ENCODE peak calls at places on chromosome 6, in five cellular contexts. D is tibial artery; P is mesendoderm; A is CD8-positive, alpha-beta T cell; H is H9. O is an unnamed sample.

GRCh38 chr6:56096946-56097345 is 150.4 kb downstream of the COL21A1 start:
- DNase-seq in D (no peak), P (no peak), A (no peak), H (no peak), O (no peak)

GRCh38 chr6:142845624-142846458 is 99.1 kb downstream of the HIVEP2 start:
- DNase-seq in D (peak), P (peak), A (peak), H (peak), O (peak)

GRCh38 chr6:122567034-122567433 is 43.2 kb upstream of the PKIB start:
- DNase-seq in D (no peak), P (no peak), A (no peak), H (no peak), O (no peak)

GRCh38 chr6:16777794-16778193 is 16.5 kb upstream of the ATXN1 start:
- DNase-seq in D (no peak), P (no peak), A (no peak), H (no peak), O (no peak)

GRCh38 chr6:100573169-100573568 is 108.4 kb upstream of the SIM1 start:
- DNase-seq in D (no peak), P (peak), A (no peak), H (no peak), O (peak)

GRCh38 chr6:160054271-160054670 is 67.3 kb upstream of the SLC22A1 start:
- DNase-seq in D (no peak), P (no peak), A (no peak), H (no peak), O (no peak)

GRCh38 chr6:7633361-7633760 is 43.4 kb downstream of the SNRNP48 start:
- DNase-seq in D (no peak), P (no peak), A (no peak), H (no peak), O (no peak)

GRCh38 chr6:168206186-168206585 is 113.4 kb downstream of the DACT2 start:
- DNase-seq in D (peak), P (no peak), A (no peak), H (no peak), O (no peak)

GRCh38 chr6:137165375-137166246 is 7.8 kb downstream of the IL22RA2 start:
- DNase-seq in D (no peak), P (no peak), A (no peak), H (no peak), O (peak)

GRCh38 chr6:143368426-143368825 is 82.1 kb downstream of the ADAT2 start:
- DNase-seq in D (no peak), P (no peak), A (no peak), H (no peak), O (no peak)

GRCh38 chr6:12296255-12296573 is 6.1 kb downstream of the EDN1 start:
- DNase-seq in D (peak), P (peak), A (no peak), H (no peak), O (no peak)

GRCh38 chr6:2917801-2918495 is 14.8 kb upstream of the SERPINB9 start:
- DNase-seq in D (no peak), P (no peak), A (no peak), H (no peak), O (no peak)

GRCh38 chr6:143323729-143324465 is 126.6 kb downstream of the ADAT2 start:
- DNase-seq in D (no peak), P (no peak), A (no peak), H (no peak), O (no peak)

GRCh38 chr6:130293800-130294199 is 71.0 kb upstream of the SAMD3 start:
- DNase-seq in D (no peak), P (peak), A (no peak), H (peak), O (peak)

GRCh38 chr6:133778414-133778813 is 110.5 kb upstream of the TCF21 start:
- DNase-seq in D (no peak), P (no peak), A (no peak), H (no peak), O (no peak)

GRCh38 chr6:115643762-115644161 is 416.9 kb downstream of the FRK start:
- DNase-seq in D (no peak), P (no peak), A (no peak), H (no peak), O (no peak)

GRCh38 chr6:97064578-97064977 is 140.1 kb downstream of the KLHL32 start:
- DNase-seq in D (no peak), P (peak), A (no peak), H (peak), O (no peak)

GRCh38 chr6:2891768-2892170 is 11.3 kb downstream of the SERPINB9 start:
- DNase-seq in D (no peak), P (no peak), A (peak), H (no peak), O (peak)

GRCh38 chr6:144931172-144932035 is 646.3 kb downstream of the UTRN start:
- DNase-seq in D (no peak), P (peak), A (no peak), H (peak), O (peak)

GRCh38 chr6:41960026-41960425 is 18.4 kb upstream of the CCND3 start:
- DNase-seq in D (no peak), P (no peak), A (no peak), H (no peak), O (no peak)

GRCh38 chr6:16570946-16571345 is 190.3 kb downstream of the ATXN1 start:
- DNase-seq in D (no peak), P (no peak), A (no peak), H (no peak), O (no peak)

GRCh38 chr6:67160820-67161219 is 1453.8 kb upstream of the EYS start:
- DNase-seq in D (no peak), P (peak), A (no peak), H (no peak), O (peak)

GRCh38 chr6:107132330-107132954 is 17.1 kb upstream of the BEND3 start:
- DNase-seq in D (no peak), P (no peak), A (no peak), H (no peak), O (peak)

GRCh38 chr6:121522771-121523386 is 87.4 kb downstream of the GJA1 start:
- DNase-seq in D (no peak), P (no peak), A (no peak), H (no peak), O (no peak)

GRCh38 chr6:163419413-163420314 is 5.1 kb downstream of the QKI start:
- DNase-seq in D (no peak), P (no peak), A (no peak), H (no peak), O (no peak)

GRCh38 chr6:19337103-19337502 is 500.1 kb upstream of the ID4 start:
- DNase-seq in D (no peak), P (no peak), A (no peak), H (no peak), O (no peak)

GRCh38 chr6:153435787-153436186 is 304.7 kb upstream of the RGS17 start:
- DNase-seq in D (no peak), P (no peak), A (no peak), H (no peak), O (no peak)

GRCh38 chr6:4905858-4906257 is 98.0 kb downstream of the RPP40 start:
- DNase-seq in D (no peak), P (no peak), A (no peak), H (no peak), O (no peak)
- H3K27ac ChIP-seq in D (no peak), P (no peak), A (no peak), H (no peak), O (no peak)

DNA sequence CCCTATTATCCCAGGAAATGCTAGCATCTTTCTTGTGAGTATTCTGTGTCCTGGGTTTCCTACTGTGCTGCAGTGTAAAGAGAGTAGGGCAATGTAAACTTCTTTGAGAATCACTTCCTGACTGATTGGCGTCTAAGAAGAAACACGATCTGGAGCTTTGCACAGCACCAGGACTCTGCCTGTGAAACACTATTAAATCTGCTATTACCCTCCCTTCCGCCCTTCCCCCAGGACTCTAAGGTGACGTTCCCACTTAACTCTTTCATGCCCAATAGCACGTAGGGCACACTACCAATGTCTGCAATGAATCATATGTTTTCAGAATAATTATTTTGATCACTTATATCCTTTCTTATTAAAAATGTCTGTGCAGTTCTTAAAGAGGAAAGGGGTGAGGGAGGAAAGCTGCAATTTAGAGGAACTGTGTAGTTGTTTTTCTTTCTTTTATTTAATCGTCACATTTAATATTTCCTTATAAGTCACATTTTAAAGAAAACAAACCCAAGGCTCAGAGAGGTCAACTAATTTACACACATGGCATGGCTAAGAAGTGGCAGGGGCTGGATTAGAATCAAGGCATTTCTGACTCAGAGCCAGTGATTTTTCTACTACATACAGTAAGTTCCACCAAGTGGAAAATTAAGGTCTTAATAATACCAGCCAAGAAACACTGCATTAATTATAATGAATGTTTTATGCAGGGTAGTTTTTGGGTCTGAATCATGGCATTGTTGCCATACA is 607.5 kb upstream of the CITED2 start:
- DNase-seq in D (no peak), P (peak), A (no peak), H (peak), O (no peak)
- H3K27ac ChIP-seq in D (peak), P (peak), A (no peak), H (no peak), O (no peak)

GRCh38 chr6:33419580-33420492 is at the start of gene SYNGAP1:
- DNase-seq in D (peak), P (peak), A (no peak), H (peak), O (peak)
- H3K27ac ChIP-seq in D (peak), P (peak), A (peak), H (peak), O (peak)

GRCh38 chr6:113586413-113586812 is 270.7 kb upstream of the MARCKS start:
- DNase-seq in D (no peak), P (no peak), A (no peak), H (no peak), O (no peak)
- H3K27ac ChIP-seq in D (no peak), P (no peak), A (no peak), H (no peak), O (no peak)

DNA sequence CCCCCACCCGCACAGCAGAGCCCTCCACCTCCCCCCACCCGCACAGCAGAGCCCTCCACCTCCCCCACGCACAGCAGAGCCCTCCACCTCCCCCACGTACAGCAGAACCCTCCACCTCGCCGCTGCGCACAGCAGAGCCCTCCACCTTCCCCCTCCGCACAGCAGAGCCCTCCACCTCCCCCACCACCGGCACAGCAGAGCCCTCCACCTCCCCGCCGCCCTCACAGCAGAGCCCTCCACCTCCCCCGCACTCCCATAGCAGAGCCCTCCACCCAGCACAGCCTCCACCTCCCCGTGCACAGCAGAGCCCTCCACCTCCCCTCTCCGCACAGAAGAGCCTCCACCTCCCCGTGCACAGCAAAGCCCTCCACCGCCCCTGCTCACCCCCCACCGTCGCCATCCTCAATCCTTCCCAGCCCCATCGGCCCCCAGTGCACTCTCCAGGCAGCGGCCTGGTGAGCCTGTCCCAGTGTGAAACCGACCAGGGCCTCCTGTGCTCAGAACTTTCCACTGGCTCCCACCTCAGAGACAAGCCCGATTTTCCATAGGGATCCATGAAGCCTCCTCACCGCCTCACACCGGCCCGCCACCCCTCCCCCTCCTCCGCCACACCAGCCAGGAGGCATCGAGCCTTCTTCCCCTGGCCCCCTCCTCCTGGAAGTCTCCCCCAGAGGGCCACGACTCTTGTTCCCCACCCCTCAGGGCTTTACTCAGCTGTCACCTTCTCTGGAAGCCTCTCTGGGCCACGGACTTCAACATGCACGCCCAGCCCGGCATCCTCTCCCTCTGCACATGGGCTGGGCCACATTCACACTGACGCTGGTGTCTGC is 347.1 kb downstream of the ZFAND3 start:
- DNase-seq in D (no peak), P (no peak), A (no peak), H (no peak), O (no peak)
- H3K27ac ChIP-seq in D (no peak), P (no peak), A (no peak), H (no peak), O (no peak)

GRCh38 chr6:4571011-4571410 is 205.2 kb upstream of the CDYL start:
- DNase-seq in D (no peak), P (no peak), A (no peak), H (no peak), O (no peak)

GRCh38 chr6:4580361-4580760 is 195.8 kb upstream of the CDYL start:
- DNase-seq in D (no peak), P (peak), A (no peak), H (no peak), O (no peak)

GRCh38 chr6:4577406-4577805 is 198.8 kb upstream of the CDYL start:
- DNase-seq in D (no peak), P (no peak), A (no peak), H (no peak), O (no peak)

GRCh38 chr6:4573958-4574481 is 202.2 kb upstream of the CDYL start:
- DNase-seq in D (no peak), P (no peak), A (no peak), H (peak), O (no peak)

DNA sequence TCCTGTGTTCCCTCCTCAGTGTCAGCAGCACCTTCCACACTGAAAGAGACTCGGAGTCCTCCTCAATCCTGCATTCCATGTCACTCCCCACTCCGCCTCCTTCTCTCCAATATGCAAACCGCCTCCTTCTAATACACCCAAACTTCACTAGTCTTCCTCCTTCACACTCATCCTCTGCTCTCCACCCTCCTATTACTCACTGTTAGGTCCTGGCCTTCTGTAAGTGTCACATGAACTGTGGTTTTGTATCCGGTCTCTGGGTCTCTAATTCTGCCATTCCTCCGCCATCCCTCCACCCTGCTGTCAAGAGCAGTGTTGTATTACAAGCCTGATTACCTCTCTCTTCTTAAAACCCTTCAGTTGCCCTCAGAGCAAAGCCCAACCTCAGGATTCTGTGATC is 200.5 kb upstream of the CDYL start:
- DNase-seq in D (no peak), P (no peak), A (no peak), H (no peak), O (no peak)
- H3K27ac ChIP-seq in D (no peak), P (no peak), A (no peak), H (no peak), O (no peak)

DNA sequence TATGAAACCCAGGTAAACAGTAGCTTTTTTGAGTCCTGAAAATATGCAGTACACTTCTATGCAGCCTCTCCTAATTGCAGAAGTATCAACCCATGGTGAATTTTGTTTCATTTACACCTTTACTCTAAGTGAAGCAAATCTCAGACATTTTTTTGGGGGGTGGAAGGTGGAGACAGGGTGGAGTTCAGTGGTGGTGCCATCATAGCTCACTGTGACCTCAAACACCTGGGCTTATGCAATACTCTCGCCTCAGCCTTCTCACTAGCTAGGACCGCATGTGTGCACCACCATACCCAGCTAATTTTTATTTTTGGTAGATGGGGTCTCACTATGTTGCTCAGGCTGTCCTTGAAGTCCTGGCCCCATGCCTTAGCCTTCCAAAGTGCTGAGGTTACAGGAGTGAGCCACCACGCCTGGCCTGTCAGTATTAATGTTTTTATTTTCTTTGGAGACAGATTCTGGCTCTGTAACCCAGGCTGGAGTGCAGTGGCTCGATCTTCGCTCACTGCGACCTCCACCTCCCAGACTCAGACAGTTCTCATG is 80.3 kb downstream of the JARID2 start:
- DNase-seq in D (no peak), P (no peak), A (no peak), H (no peak), O (peak)
- H3K27ac ChIP-seq in D (no peak), P (no peak), A (no peak), H (no peak), O (no peak)

GRCh38 chr6:22943331-22943730 is 374.0 kb downstream of the HDGFL1 start:
- DNase-seq in D (no peak), P (no peak), A (no peak), H (no peak), O (no peak)
- H3K27ac ChIP-seq in D (no peak), P (no peak), A (no peak), H (no peak), O (no peak)

GRCh38 chr6:93420163-93420806 is 926 bp upstream of the EPHA7 start:
- DNase-seq in D (no peak), P (no peak), A (no peak), H (no peak), O (no peak)

GRCh38 chr6:93417421-93417996 is 1.9 kb downstream of the EPHA7 start:
- DNase-seq in D (peak), P (no peak), A (no peak), H (no peak), O (no peak)

GRCh38 chr6:93418113-93418447 is 1.3 kb downstream of the EPHA7 start:
- DNase-seq in D (no peak), P (no peak), A (no peak), H (no peak), O (no peak)

GRCh38 chr6:93419304-93420162 is at the start of gene EPHA7:
- DNase-seq in D (peak), P (peak), A (peak), H (peak), O (no peak)

GRCh38 chr6:93418448-93419303 is 683 bp downstream of the EPHA7 start:
- DNase-seq in D (peak), P (peak), A (no peak), H (peak), O (no peak)
- H3K27ac ChIP-seq in D (no peak), P (peak), A (no peak), H (no peak), O (no peak)

GRCh38 chr6:31710490-31711219 is 4.0 kb downstream of the LY6G6F start:
- DNase-seq in D (no peak), P (peak), A (no peak), H (no peak), O (no peak)
- H3K27ac ChIP-seq in D (no peak), P (no peak), A (no peak), H (no peak), O (no peak)